ENCODE peak calls at places on chromosomes 16 and 17, in eight cellular contexts. J is ELR; W is hypothalamus; U is foreskin fibroblast; C is mucosa of descending colon; M is NCI-H1105; E is stimulated activated CD4-positive, alpha-beta T cell treated with anti-CD3 and anti-CD28 coated beads, Interleukin-12 subunit alpha, Interleukin-12 subunit beta, amount 100 ng/mL, for 4 hours; H is left ventricle myocardium inferior. F is an unnamed sample.

GRCh38 chr16:10037771-10038170 is 144.5 kb downstream of the GRIN2A start:
- DNase-seq in J (peak; percentile 20), W (no peak), U (peak; percentile 1), C (no peak), M (no peak), E (no peak), H (no peak), F (no peak)

GRCh38 chr16:75695708-75696107 is 5.6 kb downstream of the DUXB start:
- DNase-seq in J (no peak), W (no peak), U (no peak), C (no peak), M (no peak), E (no peak), H (no peak), F (no peak)

GRCh38 chr17:58516644-58517377 is 2.4 kb upstream of the MTMR4 start:
- DNase-seq in J (no peak), W (no peak), U (peak; percentile 12), C (peak; percentile 58), M (no peak), E (no peak), H (no peak), F (no peak)

GRCh38 chr16:58907297-58907696 is 173.2 kb upstream of the GOT2 start:
- DNase-seq in J (no peak), W (no peak), U (no peak), C (no peak), M (no peak), E (no peak), H (no peak), F (no peak)

GRCh38 chr17:75892556-75893224 is 4.1 kb downstream of the TRIM65 start:
- DNase-seq in J (no peak), W (no peak), U (no peak), C (no peak), M (no peak), E (no peak), H (no peak), F (no peak)

GRCh38 chr17:45949755-45950320 is 49.2 kb upstream of the STH start:
- DNase-seq in J (no peak), W (no peak), U (no peak), C (no peak), M (no peak), E (no peak), H (no peak), F (no peak)

GRCh38 chr17:69551212-69552010 is 136.9 kb downstream of the MAP2K6 start:
- DNase-seq in J (peak; percentile 56), W (no peak), U (no peak), C (no peak), M (no peak), E (no peak), H (no peak), F (no peak)

GRCh38 chr16:83248735-83249469 is 558.9 kb upstream of the HSBP1 start:
- DNase-seq in J (no peak), W (no peak), U (no peak), C (no peak), M (no peak), E (no peak), H (no peak), F (no peak)

GRCh38 chr16:86635181-86635580 is 56.8 kb downstream of the FOXL1 start:
- DNase-seq in J (no peak), W (no peak), U (no peak), C (no peak), M (no peak), E (no peak), H (no peak), F (no peak)

GRCh38 chr17:55811536-55811935 is 60.7 kb downstream of the PCTP start:
- DNase-seq in J (no peak), W (no peak), U (no peak), C (no peak), M (no peak), E (no peak), H (peak; percentile 13), F (no peak)

GRCh38 chr17:79617740-79618382 is 7.0 kb upstream of the RBFOX3 start:
- DNase-seq in J (no peak), W (no peak), U (no peak), C (peak; percentile 1), M (no peak), E (no peak), H (peak; percentile 7), F (no peak)

GRCh38 chr17:46135126-46135812 is 58.0 kb downstream of the KANSL1 start:
- DNase-seq in J (no peak), W (no peak), U (no peak), C (no peak), M (no peak), E (no peak), H (no peak), F (no peak)

GRCh38 chr16:23975293-23975692 is 139.5 kb downstream of the PRKCB start:
- DNase-seq in J (no peak), W (no peak), U (no peak), C (no peak), M (no peak), E (no peak), H (no peak), F (no peak)

GRCh38 chr16:51994597-51994996 is 552.3 kb downstream of the TOX3 start:
- DNase-seq in J (peak; percentile 25), W (no peak), U (peak; percentile 1), C (peak; percentile 53), M (peak; percentile 99), E (no peak), H (no peak), F (no peak)

GRCh38 chr16:87464691-87465300 is 28.0 kb downstream of the ZCCHC14 start:
- DNase-seq in J (peak; percentile 95), W (no peak), U (peak; percentile 97), C (peak; percentile 51), M (no peak), E (peak; percentile 20), H (peak; percentile 61), F (peak; percentile 45)

GRCh38 chr17:82879241-82879640 is 39.4 kb upstream of the ZNF750 start:
- DNase-seq in J (no peak), W (no peak), U (no peak), C (peak; percentile 15), M (no peak), E (no peak), H (peak; percentile 12), F (no peak)

F was measured in endothelial cell.